ENCODE peak calls at places on chromosomes 13 and 19, in five cellular contexts. W is left cardiac atrium, G is T-helper 17 cell, K is hepatic stellate cell, I is hypothalamus. B is an unnamed sample.

GRCh38 chr13:46666727-46667456 is 113.9 kb downstream of the LRCH1 start:
- DNase-seq in W (no peak), G (no peak), K (no peak), I (no peak), B (no peak)

GRCh38 chr19:33618884-33619283 is 2.9 kb upstream of the CHST8 start:
- DNase-seq in W (no peak), G (no peak), K (no peak), I (no peak), B (no peak)

GRCh38 chr19:45528744-45529453 is 21.6 kb downstream of the VASP start:
- DNase-seq in W (no peak), G (no peak), K (no peak), I (peak; percentile 51), B (peak; percentile 49)

GRCh38 chr19:13718733-13719132 is 45.6 kb upstream of the MRI1 start:
- DNase-seq in W (peak; percentile 46), G (no peak), K (peak; percentile 70), I (peak; percentile 33), B (no peak)

GRCh38 chr13:99136427-99136954 is 64.2 kb upstream of the UBAC2 start:
- DNase-seq in W (no peak), G (no peak), K (no peak), I (no peak), B (no peak)

GRCh38 chr19:11125994-11126685 is 29.4 kb downstream of the SPC24 start:
- DNase-seq in W (peak; percentile 83), G (peak; percentile 54), K (peak; percentile 69), I (peak; percentile 63), B (peak; percentile 65)

GRCh38 chr13:97951376-97951775 is 2.1 kb upstream of the IPO5 start:
- DNase-seq in W (no peak), G (no peak), K (no peak), I (no peak), B (no peak)

GRCh38 chr19:3254520-3254919 is 30.1 kb downstream of the CELF5 start:
- DNase-seq in W (no peak), G (no peak), K (no peak), I (no peak), B (no peak)

GRCh38 chr13:67069117-67069767 is 160.9 kb downstream of the PCDH9 start:
- DNase-seq in W (no peak), G (no peak), K (no peak), I (no peak), B (no peak)

GRCh38 chr19:41392775-41393174 is 4.4 kb downstream of the EXOSC5 start:
- DNase-seq in W (no peak), G (no peak), K (no peak), I (no peak), B (no peak)

GRCh38 chr19:45152504-45153338 is 8.1 kb downstream of the NKPD1 start:
- DNase-seq in W (peak; percentile 76), G (no peak), K (no peak), I (peak; percentile 41), B (no peak)

GRCh38 chr19:42469311-42470239 is 26.8 kb upstream of the CXCL17 start:
- DNase-seq in W (no peak), G (no peak), K (no peak), I (no peak), B (no peak)

B was measured in progenitor cell of endocrine pancreas.